ENCODE peak calls at places on chromosomes 2 and 18, in five cellular contexts. One of them, this sample, is unnamed.

GRCh38 chr2:120949027-120949956 is 213.6 kb downstream of the GLI2 start:
- DNase-seq in endothelial cell: no peak
- DNase-seq in CD8-positive, alpha-beta T cell: no peak
- DNase-seq in HFF-Myc: no peak
- DNase-seq in PC-3: peak
- DNase-seq in this sample: no peak

GRCh38 chr2:44751754-44752479 is 189.6 kb upstream of the SIX3 start:
- DNase-seq in PC-3: no peak
- DNase-seq in CD8-positive, alpha-beta T cell: no peak
- DNase-seq in HFF-Myc: no peak
- DNase-seq in endothelial cell: no peak
- DNase-seq in this sample: no peak

GRCh38 chr2:238107525-238108422 is 7.6 kb downstream of the ESPNL start:
- DNase-seq in HFF-Myc: no peak
- DNase-seq in endothelial cell: no peak
- DNase-seq in CD8-positive, alpha-beta T cell: no peak
- DNase-seq in PC-3: peak
- DNase-seq in this sample: peak

GRCh38 chr2:109331864-109332848 is 203.2 kb downstream of the SH3RF3 start:
- DNase-seq in HFF-Myc: peak
- DNase-seq in CD8-positive, alpha-beta T cell: no peak
- DNase-seq in endothelial cell: peak
- DNase-seq in PC-3: peak
- DNase-seq in this sample: no peak

GRCh38 chr18:36176739-36177138 is 10.6 kb upstream of the MOCOS start:
- DNase-seq in PC-3: no peak
- DNase-seq in HFF-Myc: no peak
- DNase-seq in CD8-positive, alpha-beta T cell: no peak
- DNase-seq in endothelial cell: no peak
- DNase-seq in this sample: no peak

GRCh38 chr2:113979172-113980128 is 89.6 kb downstream of the ACTR3 start:
- DNase-seq in HFF-Myc: no peak
- DNase-seq in endothelial cell: peak
- DNase-seq in PC-3: no peak
- DNase-seq in CD8-positive, alpha-beta T cell: peak
- DNase-seq in this sample: no peak

GRCh38 chr2:195352581-195352980 is 304.4 kb upstream of the SLC39A10 start:
- DNase-seq in CD8-positive, alpha-beta T cell: no peak
- DNase-seq in HFF-Myc: no peak
- DNase-seq in endothelial cell: no peak
- DNase-seq in PC-3: no peak
- DNase-seq in this sample: no peak

GRCh38 chr2:71919701-71920100 is 228.0 kb downstream of the CYP26B1 start:
- DNase-seq in PC-3: no peak
- DNase-seq in HFF-Myc: no peak
- DNase-seq in endothelial cell: no peak
- DNase-seq in CD8-positive, alpha-beta T cell: no peak
- DNase-seq in this sample: no peak

GRCh38 chr18:6031442-6031841 is 136.1 kb upstream of the TMEM200C start:
- DNase-seq in CD8-positive, alpha-beta T cell: no peak
- DNase-seq in HFF-Myc: no peak
- DNase-seq in endothelial cell: no peak
- DNase-seq in PC-3: no peak
- DNase-seq in this sample: no peak

GRCh38 chr18:31637445-31637844 is 45.8 kb downstream of the TTR start:
- DNase-seq in CD8-positive, alpha-beta T cell: no peak
- DNase-seq in PC-3: no peak
- DNase-seq in HFF-Myc: no peak
- DNase-seq in endothelial cell: no peak
- DNase-seq in this sample: no peak

GRCh38 chr2:178550352-178550751 is 70.1 kb downstream of the PLEKHA3 start:
- DNase-seq in PC-3: no peak
- DNase-seq in HFF-Myc: no peak
- DNase-seq in CD8-positive, alpha-beta T cell: no peak
- DNase-seq in endothelial cell: no peak
- DNase-seq in this sample: no peak

GRCh38 chr2:215531284-215531683 is 95.4 kb upstream of the FN1 start:
- DNase-seq in endothelial cell: no peak
- DNase-seq in HFF-Myc: no peak
- DNase-seq in CD8-positive, alpha-beta T cell: no peak
- DNase-seq in PC-3: peak
- DNase-seq in this sample: no peak

GRCh38 chr18:12305930-12306629 is 2.0 kb upstream of the TUBB6 start:
- DNase-seq in HFF-Myc: no peak
- DNase-seq in endothelial cell: no peak
- DNase-seq in CD8-positive, alpha-beta T cell: no peak
- DNase-seq in PC-3: no peak
- DNase-seq in this sample: no peak

GRCh38 chr2:156190532-156190931 is 142.0 kb downstream of the NR4A2 start:
- DNase-seq in CD8-positive, alpha-beta T cell: no peak
- DNase-seq in HFF-Myc: no peak
- DNase-seq in PC-3: no peak
- DNase-seq in endothelial cell: no peak
- DNase-seq in this sample: no peak

GRCh38 chr2:905091-905832 is 45.4 kb upstream of the SNTG2 start:
- DNase-seq in endothelial cell: no peak
- DNase-seq in CD8-positive, alpha-beta T cell: no peak
- DNase-seq in HFF-Myc: no peak
- DNase-seq in PC-3: no peak
- DNase-seq in this sample: no peak

GRCh38 chr2:106956879-106957278 is 70.9 kb upstream of the ST6GAL2 start:
- DNase-seq in PC-3: peak
- DNase-seq in HFF-Myc: peak
- DNase-seq in endothelial cell: peak
- DNase-seq in CD8-positive, alpha-beta T cell: no peak
- DNase-seq in this sample: no peak

GRCh38 chr2:150653351-150653750 is 165.9 kb upstream of the RND3 start:
- DNase-seq in HFF-Myc: no peak
- DNase-seq in endothelial cell: no peak
- DNase-seq in CD8-positive, alpha-beta T cell: no peak
- DNase-seq in PC-3: no peak
- DNase-seq in this sample: no peak

GRCh38 chr2:229057997-229058553 is 213.0 kb downstream of the PID1 start:
- DNase-seq in endothelial cell: no peak
- DNase-seq in HFF-Myc: no peak
- DNase-seq in PC-3: no peak
- DNase-seq in CD8-positive, alpha-beta T cell: no peak
- DNase-seq in this sample: no peak

GRCh38 chr2:12251749-12252148 is 465.0 kb upstream of the TRIB2 start:
- DNase-seq in PC-3: no peak
- DNase-seq in HFF-Myc: no peak
- DNase-seq in CD8-positive, alpha-beta T cell: no peak
- DNase-seq in endothelial cell: no peak
- DNase-seq in this sample: no peak

GRCh38 chr18:55109818-55110414 is 150.7 kb upstream of the CCDC68 start:
- DNase-seq in endothelial cell: no peak
- DNase-seq in HFF-Myc: no peak
- DNase-seq in CD8-positive, alpha-beta T cell: no peak
- DNase-seq in PC-3: no peak
- DNase-seq in this sample: no peak

DNA sequence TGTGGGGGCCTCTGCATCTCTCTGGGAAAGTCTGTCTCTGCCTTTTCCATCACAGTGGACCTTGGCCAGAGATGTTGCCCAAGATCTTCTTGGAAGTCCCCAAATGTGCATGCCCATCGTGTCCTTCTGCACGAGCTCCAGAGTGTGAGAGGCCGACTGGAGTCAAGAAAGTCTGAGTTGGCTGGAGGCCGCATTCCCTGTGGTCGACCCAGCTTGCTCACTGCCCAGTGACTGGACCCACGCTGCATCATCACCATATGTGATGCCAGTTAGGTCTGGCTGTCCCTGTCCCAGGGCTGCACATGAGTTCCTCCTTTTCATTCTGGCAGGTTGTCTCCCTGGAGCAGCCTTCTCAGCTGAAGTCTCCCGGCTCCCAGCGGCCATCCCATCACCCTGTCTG is 93.8 kb downstream of the ARL4C start:
- DNase-seq in HFF-Myc: no peak
- DNase-seq in PC-3: no peak
- DNase-seq in endothelial cell: no peak
- DNase-seq in CD8-positive, alpha-beta T cell: no peak
- DNase-seq in this sample: no peak
- TF ChIP-seq CTCF in HFF-Myc: no peak
- TF ChIP-seq CTCF in PC-3: no peak
- TF ChIP-seq CTCF in endothelial cell: no peak
- TF ChIP-seq CTCF in CD8-positive, alpha-beta T cell: no peak
- TF ChIP-seq CTCF in this sample: no peak

DNA sequence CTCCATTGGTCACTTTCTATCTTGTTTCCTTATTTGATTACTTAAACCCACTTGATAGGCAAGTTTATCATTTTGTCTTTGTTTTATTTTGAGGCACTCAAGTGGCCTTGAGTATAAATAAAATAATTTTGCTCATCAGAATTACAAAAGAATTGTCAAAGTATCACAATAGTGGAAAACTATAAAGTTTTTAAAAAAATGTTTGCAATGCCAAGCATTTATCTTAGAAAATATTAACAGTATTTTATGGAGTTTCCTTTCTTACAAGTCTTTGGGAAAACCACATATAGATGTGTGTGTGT is 14.7 kb downstream of the PMS1 start:
- DNase-seq in endothelial cell: no peak
- DNase-seq in HFF-Myc: no peak
- DNase-seq in PC-3: no peak
- DNase-seq in CD8-positive, alpha-beta T cell: no peak
- DNase-seq in this sample: no peak
- TF ChIP-seq CTCF in endothelial cell: no peak
- TF ChIP-seq CTCF in HFF-Myc: no peak
- TF ChIP-seq CTCF in PC-3: no peak
- TF ChIP-seq CTCF in CD8-positive, alpha-beta T cell: no peak
- TF ChIP-seq CTCF in this sample: no peak

GRCh38 chr2:28338754-28339325 is 53.8 kb upstream of the FOSL2 start:
- DNase-seq in endothelial cell: no peak
- DNase-seq in CD8-positive, alpha-beta T cell: no peak
- DNase-seq in HFF-Myc: no peak
- DNase-seq in PC-3: no peak
- DNase-seq in this sample: no peak
- TF ChIP-seq CTCF in endothelial cell: no peak
- TF ChIP-seq CTCF in CD8-positive, alpha-beta T cell: no peak
- TF ChIP-seq CTCF in HFF-Myc: no peak
- TF ChIP-seq CTCF in PC-3: no peak
- TF ChIP-seq CTCF in this sample: no peak

GRCh38 chr2:72933646-72934151 is 16.4 kb downstream of the EMX1 start:
- DNase-seq in endothelial cell: no peak
- DNase-seq in CD8-positive, alpha-beta T cell: no peak
- DNase-seq in HFF-Myc: no peak
- DNase-seq in PC-3: no peak
- DNase-seq in this sample: no peak

GRCh38 chr2:72935611-72935957 is 18.3 kb downstream of the EMX1 start:
- DNase-seq in endothelial cell: no peak
- DNase-seq in HFF-Myc: no peak
- DNase-seq in PC-3: no peak
- DNase-seq in CD8-positive, alpha-beta T cell: no peak
- DNase-seq in this sample: no peak

GRCh38 chr2:72933207-72933606 is 15.9 kb downstream of the EMX1 start:
- DNase-seq in HFF-Myc: no peak
- DNase-seq in endothelial cell: no peak
- DNase-seq in PC-3: no peak
- DNase-seq in CD8-positive, alpha-beta T cell: no peak
- DNase-seq in this sample: no peak

GRCh38 chr2:72936669-72937355 is 19.5 kb downstream of the EMX1 start:
- DNase-seq in endothelial cell: no peak
- DNase-seq in CD8-positive, alpha-beta T cell: no peak
- DNase-seq in HFF-Myc: no peak
- DNase-seq in PC-3: no peak
- DNase-seq in this sample: no peak

GRCh38 chr2:72934683-72935610 is 17.6 kb downstream of the EMX1 start:
- DNase-seq in endothelial cell: no peak
- DNase-seq in PC-3: peak
- DNase-seq in HFF-Myc: no peak
- DNase-seq in CD8-positive, alpha-beta T cell: no peak
- DNase-seq in this sample: no peak
- TF ChIP-seq CTCF in endothelial cell: peak
- TF ChIP-seq CTCF in PC-3: peak
- TF ChIP-seq CTCF in HFF-Myc: peak
- TF ChIP-seq CTCF in CD8-positive, alpha-beta T cell: no peak
- TF ChIP-seq CTCF in this sample: peak

GRCh38 chr2:219523031-219523671 is 8.9 kb downstream of the ASIC4 start:
- DNase-seq in CD8-positive, alpha-beta T cell: no peak
- DNase-seq in HFF-Myc: no peak
- DNase-seq in endothelial cell: no peak
- DNase-seq in PC-3: no peak
- DNase-seq in this sample: no peak
- TF ChIP-seq CTCF in CD8-positive, alpha-beta T cell: no peak
- TF ChIP-seq CTCF in HFF-Myc: peak
- TF ChIP-seq CTCF in endothelial cell: peak
- TF ChIP-seq CTCF in PC-3: no peak
- TF ChIP-seq CTCF in this sample: peak

GRCh38 chr18:9682572-9682971 is 25.5 kb upstream of the RAB31 start:
- DNase-seq in PC-3: no peak
- DNase-seq in HFF-Myc: no peak
- DNase-seq in CD8-positive, alpha-beta T cell: no peak
- DNase-seq in endothelial cell: no peak
- DNase-seq in this sample: no peak

GRCh38 chr18:9684901-9685738 is 23.0 kb upstream of the RAB31 start:
- DNase-seq in PC-3: no peak
- DNase-seq in CD8-positive, alpha-beta T cell: no peak
- DNase-seq in HFF-Myc: no peak
- DNase-seq in endothelial cell: no peak
- DNase-seq in this sample: no peak

GRCh38 chr18:9688036-9688741 is 19.9 kb upstream of the RAB31 start:
- DNase-seq in PC-3: peak
- DNase-seq in CD8-positive, alpha-beta T cell: no peak
- DNase-seq in endothelial cell: no peak
- DNase-seq in HFF-Myc: no peak
- DNase-seq in this sample: no peak

GRCh38 chr18:9681217-9681616 is 26.9 kb upstream of the RAB31 start:
- DNase-seq in CD8-positive, alpha-beta T cell: no peak
- DNase-seq in PC-3: no peak
- DNase-seq in endothelial cell: no peak
- DNase-seq in HFF-Myc: no peak
- DNase-seq in this sample: no peak

GRCh38 chr18:9683418-9684396 is 24.4 kb upstream of the RAB31 start:
- DNase-seq in PC-3: peak
- DNase-seq in HFF-Myc: peak
- DNase-seq in endothelial cell: peak
- DNase-seq in CD8-positive, alpha-beta T cell: no peak
- DNase-seq in this sample: no peak
- TF ChIP-seq CTCF in PC-3: peak
- TF ChIP-seq CTCF in HFF-Myc: peak
- TF ChIP-seq CTCF in endothelial cell: no peak
- TF ChIP-seq CTCF in CD8-positive, alpha-beta T cell: no peak
- TF ChIP-seq CTCF in this sample: no peak